ENCODE peak calls at places on chromosomes 7 and 10, in nine cellular contexts. P, Y, B, A, E, O, C, V and W are unnamed samples.

GRCh38 chr10:26881600-26882331 is 21.0 kb upstream of the ABI1 start:
- DNase-seq in P (peak), Y (no peak), B (peak), A (no peak), E (no peak), O (peak), C (no peak), V (peak), W (peak)

GRCh38 chr7:105954711-105955110 is 8.4 kb upstream of the CDHR3 start:
- DNase-seq in P (no peak), Y (no peak), B (no peak), A (no peak), E (no peak), O (no peak), C (no peak), V (no peak), W (no peak)

GRCh38 chr7:77404635-77405034 is 11.5 kb downstream of the GSAP start:
- DNase-seq in P (no peak), Y (no peak), B (no peak), A (no peak), E (no peak), O (no peak), C (no peak), V (no peak), W (no peak)

GRCh38 chr7:135802697-135803096 is 54.1 kb upstream of the FAM180A start:
- DNase-seq in P (no peak), Y (no peak), B (no peak), A (no peak), E (no peak), O (no peak), C (no peak), V (no peak), W (no peak)

GRCh38 chr10:102752934-102753664 is 9.4 kb downstream of the WBP1L start:
- DNase-seq in P (no peak), Y (no peak), B (peak), A (no peak), E (no peak), O (no peak), C (no peak), V (no peak), W (peak)

GRCh38 chr7:41930538-41931262 is 227.8 kb upstream of the INHBA start:
- DNase-seq in P (no peak), Y (no peak), B (no peak), A (no peak), E (no peak), O (peak), C (no peak), V (no peak), W (no peak)

GRCh38 chr10:13528875-13529713 is at the start of gene BEND7:
- DNase-seq in P (no peak), Y (no peak), B (no peak), A (no peak), E (no peak), O (peak), C (peak), V (peak), W (no peak)

GRCh38 chr10:80172896-80173295 is 32.4 kb downstream of the ANXA11 start:
- DNase-seq in P (no peak), Y (no peak), B (no peak), A (no peak), E (no peak), O (no peak), C (no peak), V (peak), W (no peak)

GRCh38 chr7:100176096-100176835 is 915 bp downstream of the GPC2 start:
- DNase-seq in P (no peak), Y (no peak), B (no peak), A (no peak), E (no peak), O (no peak), C (no peak), V (no peak), W (no peak)

GRCh38 chr10:57948796-57949195 is 318.9 kb downstream of the IPMK start:
- DNase-seq in P (no peak), Y (no peak), B (no peak), A (no peak), E (no peak), O (no peak), C (no peak), V (no peak), W (no peak)